ENCODE peak calls at places on chromosomes 12 and 14, in six cellular contexts. One of them, this sample, is unnamed. For H3K36me3, the result is how much of the 10 kb centered on the place peaks cover.

GRCh38 chr12:68980476-68981212 is 47.7 kb upstream of the CPM start:
- DNase-seq in K562: no peak
- DNase-seq in stomach: peak
- DNase-seq in HCT116: no peak
- DNase-seq in prostate gland: no peak
- DNase-seq in GM23338: no peak
- DNase-seq in this sample: no peak

GRCh38 chr14:64117671-64118402 is 176.3 kb downstream of the ESR2 start:
- DNase-seq in K562: no peak
- DNase-seq in stomach: peak
- DNase-seq in HCT116: no peak
- DNase-seq in prostate gland: peak
- DNase-seq in GM23338: no peak
- DNase-seq in this sample: no peak

GRCh38 chr12:120833849-120834248 is 70.3 kb downstream of the SPPL3 start:
- DNase-seq in K562: no peak
- DNase-seq in stomach: no peak
- DNase-seq in HCT116: no peak
- DNase-seq in prostate gland: no peak
- DNase-seq in GM23338: no peak
- DNase-seq in this sample: no peak

GRCh38 chr14:66701813-66702212 is 193.9 kb downstream of the GPHN start:
- DNase-seq in K562: no peak
- DNase-seq in stomach: no peak
- DNase-seq in HCT116: no peak
- DNase-seq in prostate gland: no peak
- DNase-seq in GM23338: no peak
- DNase-seq in this sample: no peak

GRCh38 chr12:93714382-93714781 is 37.2 kb downstream of the CRADD start:
- DNase-seq in K562: no peak
- DNase-seq in stomach: no peak
- DNase-seq in HCT116: no peak
- DNase-seq in prostate gland: no peak
- DNase-seq in GM23338: peak
- DNase-seq in this sample: no peak

GRCh38 chr12:132284618-132285310 is 44.6 kb downstream of the GALNT9 start:
- DNase-seq in K562: no peak
- DNase-seq in stomach: no peak
- DNase-seq in HCT116: no peak
- DNase-seq in prostate gland: no peak
- DNase-seq in GM23338: no peak
- DNase-seq in this sample: no peak

GRCh38 chr12:65074932-65075331 is 46.2 kb downstream of the WIF1 start:
- DNase-seq in K562: no peak
- DNase-seq in stomach: no peak
- DNase-seq in HCT116: peak
- DNase-seq in prostate gland: no peak
- DNase-seq in GM23338: peak
- DNase-seq in this sample: no peak

GRCh38 chr12:12992418-12993175 is 7.5 kb downstream of the HEBP1 start:
- DNase-seq in K562: no peak
- DNase-seq in stomach: peak
- DNase-seq in HCT116: no peak
- DNase-seq in prostate gland: no peak
- DNase-seq in GM23338: peak
- DNase-seq in this sample: peak

GRCh38 chr12:122834921-122835692 is at the start of gene HIP1R:
- DNase-seq in K562: peak
- DNase-seq in stomach: peak
- DNase-seq in HCT116: peak
- DNase-seq in prostate gland: peak
- DNase-seq in GM23338: peak
- DNase-seq in this sample: no peak

GRCh38 chr12:124480469-124481256 is 86.7 kb downstream of the NCOR2 start:
- DNase-seq in K562: peak
- DNase-seq in stomach: peak
- DNase-seq in HCT116: no peak
- DNase-seq in prostate gland: no peak
- DNase-seq in GM23338: no peak
- DNase-seq in this sample: no peak

GRCh38 chr14:65425885-65426284 is 13.4 kb downstream of the FUT8 start:
- DNase-seq in K562: no peak
- DNase-seq in stomach: no peak
- DNase-seq in HCT116: no peak
- DNase-seq in prostate gland: no peak
- DNase-seq in GM23338: no peak
- DNase-seq in this sample: no peak

GRCh38 chr14:64971890-64972785 is at the start of gene RAB15:
- DNase-seq in K562: peak
- DNase-seq in stomach: peak
- DNase-seq in HCT116: no peak
- DNase-seq in prostate gland: no peak
- DNase-seq in GM23338: peak
- DNase-seq in this sample: no peak

GRCh38 chr12:48037267-48037915 is 33.1 kb upstream of the COL2A1 start:
- DNase-seq in K562: no peak
- DNase-seq in stomach: no peak
- DNase-seq in HCT116: no peak
- DNase-seq in prostate gland: no peak
- DNase-seq in GM23338: peak
- DNase-seq in this sample: no peak
- H3K4me3 ChIP-seq in K562: no peak
- H3K4me3 ChIP-seq in stomach: no peak
- H3K4me3 ChIP-seq in HCT116: no peak
- H3K4me3 ChIP-seq in prostate gland: no peak
- H3K4me3 ChIP-seq in GM23338: peak
- H3K4me3 ChIP-seq in this sample: no peak

GRCh38 chr12:39359644-39360043 is 83.3 kb downstream of the KIF21A start:
- DNase-seq in K562: no peak
- DNase-seq in stomach: no peak
- DNase-seq in HCT116: no peak
- DNase-seq in prostate gland: no peak
- DNase-seq in GM23338: no peak
- DNase-seq in this sample: no peak
- TF ChIP-seq POLR2AphosphoS5 in K562: no peak
- TF ChIP-seq POLR2AphosphoS5 in stomach: no peak
- TF ChIP-seq POLR2AphosphoS5 in HCT116: no peak
- TF ChIP-seq POLR2AphosphoS5 in prostate gland: no peak
- TF ChIP-seq POLR2AphosphoS5 in GM23338: no peak
- TF ChIP-seq POLR2AphosphoS5 in this sample: no peak

GRCh38 chr14:71988954-71989353 is 56.7 kb downstream of the RGS6 start:
- DNase-seq in K562: no peak
- DNase-seq in stomach: no peak
- DNase-seq in HCT116: no peak
- DNase-seq in prostate gland: no peak
- DNase-seq in GM23338: peak
- DNase-seq in this sample: no peak
- H3K36me3 ChIP-seq in K562: under half
- H3K36me3 ChIP-seq in stomach: under half
- H3K36me3 ChIP-seq in HCT116: under half
- H3K36me3 ChIP-seq in prostate gland: under half
- H3K36me3 ChIP-seq in GM23338: under half
- H3K36me3 ChIP-seq in this sample: under half

GRCh38 chr12:114438635-114439256 is 32.8 kb upstream of the TBX5 start:
- DNase-seq in K562: no peak
- DNase-seq in stomach: no peak
- DNase-seq in HCT116: no peak
- DNase-seq in prostate gland: no peak
- DNase-seq in GM23338: no peak
- DNase-seq in this sample: no peak
- H3K4me3 ChIP-seq in K562: no peak
- H3K4me3 ChIP-seq in stomach: no peak
- H3K4me3 ChIP-seq in HCT116: no peak
- H3K4me3 ChIP-seq in prostate gland: no peak
- H3K4me3 ChIP-seq in GM23338: peak
- H3K4me3 ChIP-seq in this sample: no peak